ENCODE peak calls at places on chromosome 4, in nine cellular contexts. X, W, O, Z, V, D, G, S and U are unnamed samples.
A peak's percentile ranks its signal among the peaks of the same experiment; 100 is the strongest.

GRCh38 chr4:184951668-184952160 is 66.6 kb upstream of the HELT start:
- DNase-seq in G (no peak), D (no peak), S (no peak), W (no peak), V (no peak), X (no peak), Z (no peak), O (no peak), U (no peak)

GRCh38 chr4:55611358-55612059 is 19.5 kb upstream of the PDCL2 start:
- DNase-seq in G (no peak), W (no peak), O (no peak), D (no peak), X (no peak), V (no peak), Z (no peak), S (no peak), U (no peak)

GRCh38 chr4:173880897-173881296 is 350.9 kb upstream of the HAND2 start:
- DNase-seq in Z (no peak), O (no peak), W (no peak), X (no peak), D (no peak), V (no peak), S (no peak), G (no peak), U (no peak)

GRCh38 chr4:150002561-150002960 is 75.7 kb upstream of the DCLK2 start:
- DNase-seq in X (no peak), D (no peak), Z (no peak), G (no peak), S (peak; percentile 29), V (no peak), W (no peak), O (no peak), U (no peak)

GRCh38 chr4:127870688-127871087 is 10.0 kb upstream of the PLK4 start:
- DNase-seq in S (peak; percentile 88), O (peak; percentile 38), Z (no peak), X (no peak), V (no peak), G (no peak), W (no peak), D (peak; percentile 34), U (peak; percentile 61)

GRCh38 chr4:37674446-37674845 is 11.7 kb downstream of the RELL1 start:
- DNase-seq in G (no peak), O (no peak), Z (no peak), W (no peak), X (no peak), D (no peak), V (no peak), S (no peak), U (no peak)

GRCh38 chr4:3441501-3442459 is at the start of gene HGFAC:
- DNase-seq in S (no peak), X (no peak), Z (no peak), O (no peak), D (no peak), G (peak; percentile 36), V (no peak), W (no peak), U (no peak)

GRCh38 chr4:184283659-184284335 is 66.1 kb upstream of the ENPP6 start:
- DNase-seq in O (no peak), X (no peak), W (no peak), D (no peak), G (no peak), V (no peak), Z (no peak), S (no peak), U (no peak)

GRCh38 chr4:40912455-40913055 is 162.8 kb downstream of the NSUN7 start:
- DNase-seq in O (peak; percentile 38), V (no peak), S (no peak), G (no peak), X (no peak), D (no peak), W (no peak), Z (no peak), U (peak; percentile 19)